ENCODE peak calls at places on chromosomes 3 and 15, in five cellular contexts. V, J, X, A and L are unnamed samples.

GRCh38 chr3:126356373-126357298 is 572 bp downstream of the KLF15 start:
- DNase-seq in V (peak; percentile 18), J (no peak), X (no peak), A (no peak), L (no peak)

GRCh38 chr3:108524547-108524946 is 14.2 kb upstream of the MYH15 start:
- DNase-seq in J (peak; percentile 10), X (no peak), A (no peak), V (no peak), L (no peak)

GRCh38 chr15:96693990-96694517 is 363.6 kb downstream of the NR2F2 start:
- DNase-seq in X (no peak), V (no peak), A (no peak), J (no peak), L (no peak)

GRCh38 chr3:58144478-58145142 is 66.2 kb downstream of the DNASE1L3 start:
- DNase-seq in J (no peak), X (no peak), V (no peak), A (peak; percentile 82), L (no peak)

GRCh38 chr15:56936929-56937328 is 18.5 kb downstream of the TCF12 start:
- DNase-seq in J (no peak), V (no peak), X (no peak), A (no peak), L (no peak)

GRCh38 chr3:136789976-136790375 is 28.9 kb upstream of the SLC35G2 start:
- DNase-seq in X (no peak), V (no peak), A (no peak), J (no peak), L (no peak)

GRCh38 chr3:152780553-152780952 is 54.4 kb upstream of the P2RY1 start:
- DNase-seq in X (no peak), J (no peak), V (no peak), A (no peak), L (no peak)

GRCh38 chr3:155428558-155428957 is 135.1 kb upstream of the STRIT1 start:
- DNase-seq in X (no peak), A (no peak), J (peak; percentile 72), V (no peak), L (no peak)

DNA sequence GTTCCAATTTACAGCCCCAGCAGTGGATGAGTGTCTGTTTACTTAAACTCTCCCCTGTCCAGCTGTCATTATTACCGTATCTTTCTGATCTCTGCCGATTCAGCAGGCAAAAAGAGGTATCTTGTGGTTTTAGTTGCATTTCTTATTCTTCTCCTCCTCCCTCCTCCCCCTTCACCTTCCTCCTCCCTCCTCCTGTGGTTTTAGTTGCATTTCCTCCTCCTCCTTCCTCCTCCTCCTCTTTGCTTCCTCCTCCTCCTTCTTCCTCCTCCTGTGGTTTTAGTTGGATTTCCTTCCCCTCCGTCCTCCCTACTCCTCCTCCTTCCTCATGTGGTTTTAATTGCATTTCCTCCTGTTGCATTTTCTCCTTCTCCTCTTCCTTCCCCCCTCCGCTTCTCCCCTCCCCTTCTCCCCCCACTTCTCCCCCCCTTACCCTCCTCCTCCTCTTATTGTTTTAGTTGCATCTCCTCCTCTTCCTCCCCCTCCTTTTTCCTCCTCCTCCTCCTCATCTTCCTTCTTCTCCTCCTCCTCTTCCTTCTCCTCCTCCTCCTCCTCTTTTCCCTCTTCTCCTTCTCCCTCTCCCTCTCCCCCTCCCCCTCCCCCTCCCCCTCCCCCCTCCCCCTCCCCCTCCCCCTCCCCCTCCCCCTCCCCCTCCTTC is 25.3 kb upstream of the VPS33B start:
- DNase-seq in X (no peak), V (no peak), J (no peak), A (no peak), L (no peak)
- TF ChIP-seq SMC3 in X (no peak), V (no peak), J (no peak), A (no peak), L (no peak)

DNA sequence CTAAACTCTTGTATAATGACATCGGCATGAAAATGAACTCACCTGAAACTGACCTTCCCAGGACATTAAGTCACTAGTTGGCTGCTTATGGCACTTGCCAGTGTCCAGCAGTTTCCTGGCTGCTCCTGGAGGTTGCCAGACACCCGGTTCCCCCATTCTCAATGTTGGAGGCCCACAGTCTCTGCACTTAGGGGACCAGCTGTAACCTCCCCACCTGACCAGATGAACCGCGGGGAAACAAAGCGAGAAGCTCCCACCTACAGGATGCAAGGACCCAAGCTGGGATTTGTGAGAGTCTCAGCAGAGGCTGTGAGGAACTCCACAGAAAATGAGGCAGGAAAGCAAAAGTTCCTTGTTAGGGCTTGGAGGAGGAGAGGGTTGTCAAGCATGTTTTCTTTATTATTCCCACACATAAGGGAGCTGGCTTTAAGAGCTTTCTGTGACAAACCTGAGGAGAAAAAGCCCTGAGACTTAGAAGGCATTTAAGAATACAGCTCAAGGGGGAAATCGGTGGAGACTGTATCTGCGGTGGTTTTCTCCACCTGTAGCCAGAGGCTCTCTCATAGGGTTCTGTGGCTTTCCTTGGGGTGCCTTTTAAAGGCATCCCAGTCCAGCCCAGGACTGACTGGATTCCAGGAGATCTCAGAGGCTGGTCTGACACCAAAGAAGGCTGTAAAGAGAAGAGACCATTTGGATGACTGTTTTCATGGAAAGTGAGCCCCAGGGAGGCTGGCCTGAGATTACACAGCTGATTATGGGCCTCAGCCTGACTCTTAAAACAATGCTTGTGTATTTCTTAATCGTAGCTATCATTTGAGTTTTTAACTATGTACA is 4.6 kb downstream of the TPM1 start:
- DNase-seq in A (no peak), X (no peak), J (no peak), V (no peak), L (peak; percentile 49)
- TF ChIP-seq POLR2A in A (no peak), X (no peak), J (no peak), V (no peak), L (no peak)

GRCh38 chr15:52331490-52332240 is 36.1 kb upstream of the MYO5C start:
- DNase-seq in V (no peak), J (peak; percentile 54), A (peak; percentile 30), X (peak; percentile 87), L (peak; percentile 44)
- TF ChIP-seq SMC3 in V (peak; percentile 24), J (peak; percentile 51), A (peak; percentile 42), X (peak; percentile 99), L (peak; percentile 91)

GRCh38 chr15:40859206-40859851 is 14.7 kb downstream of the RHOV start:
- DNase-seq in X (no peak), V (peak; percentile 83), J (peak; percentile 68), A (peak; percentile 69), L (peak; percentile 88)
- TF ChIP-seq POLR2A in X (no peak), V (no peak), J (no peak), A (no peak), L (no peak)

GRCh38 chr15:90932660-90932991 is 277 bp upstream of the HDDC3 start:
- DNase-seq in J (no peak), X (no peak), V (no peak), A (no peak), L (no peak)

GRCh38 chr15:90933310-90933709 is 961 bp upstream of the HDDC3 start:
- DNase-seq in X (no peak), J (no peak), V (no peak), A (no peak), L (no peak)

GRCh38 chr15:90931737-90932659 is at the start of gene HDDC3:
- DNase-seq in J (peak; percentile 76), V (peak; percentile 80), X (peak; percentile 63), A (peak; percentile 86), L (peak; percentile 94)

GRCh38 chr15:90930861-90931629 is 1.3 kb downstream of the HDDC3 start:
- DNase-seq in X (no peak), A (no peak), V (no peak), J (no peak), L (no peak)

DNA sequence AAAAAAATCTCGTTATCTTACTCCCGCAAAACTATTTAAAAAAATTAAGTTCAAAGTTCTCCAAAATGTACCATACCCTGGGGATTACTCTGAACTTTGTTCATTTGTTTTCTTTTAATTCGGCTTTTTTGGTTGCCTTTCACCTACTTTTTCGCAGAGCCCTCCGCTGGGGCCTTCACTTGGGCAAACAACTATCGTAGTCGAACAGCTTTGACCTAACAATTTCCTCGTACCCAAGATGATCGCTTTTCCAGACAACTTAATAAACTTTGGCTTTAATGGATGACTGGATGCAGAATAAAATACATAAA is 2.7 kb downstream of the HDDC3 start:
- DNase-seq in J (no peak), X (no peak), A (no peak), V (no peak), L (no peak)
- TF ChIP-seq SMC3 in J (no peak), X (no peak), A (no peak), V (no peak), L (no peak)

GRCh38 chr3:50369271-50369670 is 9.9 kb upstream of the TMEM115 start:
- DNase-seq in X (no peak), V (no peak), A (no peak), J (no peak), L (no peak)

GRCh38 chr3:50370594-50370993 is 11.3 kb upstream of the TMEM115 start:
- DNase-seq in A (no peak), J (peak; percentile 23), V (no peak), X (no peak), L (peak; percentile 45)

GRCh38 chr3:50364573-50365079 is 5.3 kb upstream of the TMEM115 start:
- DNase-seq in A (no peak), J (no peak), V (peak; percentile 35), X (no peak), L (no peak)

GRCh38 chr3:50365842-50366220 is 6.5 kb upstream of the TMEM115 start:
- DNase-seq in X (no peak), A (no peak), J (no peak), V (no peak), L (no peak)

DNA sequence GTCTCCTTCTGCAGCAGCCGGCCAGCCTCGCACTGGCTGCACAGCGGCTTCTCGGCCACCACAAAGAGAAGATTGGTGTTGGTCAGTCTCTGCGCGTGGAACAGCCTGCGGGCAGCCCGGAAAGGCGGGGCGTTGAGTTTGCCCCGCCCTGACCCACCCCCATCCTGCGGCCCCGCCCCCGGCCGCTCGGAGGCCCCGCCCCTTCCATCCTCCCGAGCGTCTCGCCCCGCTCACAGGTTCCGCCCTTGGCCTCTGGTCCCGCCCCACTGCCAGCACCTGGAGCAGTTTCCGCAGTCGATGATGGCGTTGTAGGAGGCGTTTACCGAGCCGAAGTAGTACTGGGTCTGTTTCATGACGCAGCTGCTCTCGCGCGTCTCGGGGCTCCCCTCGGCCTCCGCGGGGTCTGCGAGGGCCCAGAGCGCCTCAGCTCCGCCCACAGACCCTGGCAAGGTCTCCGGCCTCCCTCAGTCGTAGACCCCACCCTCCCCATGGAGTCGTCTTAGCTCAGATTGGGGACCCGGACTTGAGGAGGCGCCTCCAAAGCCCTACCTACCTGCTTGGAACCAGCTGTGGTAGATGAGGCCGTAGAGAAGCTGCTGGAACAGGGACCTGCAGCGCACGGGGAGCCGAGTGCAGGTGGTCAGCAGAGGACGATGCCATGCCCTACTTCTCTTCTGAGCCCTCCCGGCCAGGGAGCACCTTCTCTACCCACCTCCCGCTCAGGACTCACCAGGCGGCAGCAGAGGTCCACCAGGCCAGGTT is 5.9 kb upstream of the TMEM115 start:
- DNase-seq in X (no peak), V (peak; percentile 92), J (peak; percentile 49), A (no peak), L (no peak)
- TF ChIP-seq POLR2A in X (peak; percentile 68), V (no peak), J (no peak), A (no peak), L (no peak)